ENCODE peak calls at places on chromosomes 1 and 21, in four cellular contexts. S is T-cell; D is upper lobe of right lung; W is activated naive CD4-positive, alpha-beta T cell. L is an unnamed sample.
A peak's percentile ranks its signal among the peaks of the same experiment; 100 is the strongest.

GRCh38 chr1:225691377-225691776 is 38.5 kb upstream of the ENAH start:
- DNase-seq in S (no peak), D (no peak), W (no peak), L (no peak)

GRCh38 chr1:17184161-17184665 is 20.7 kb upstream of the PADI1 start:
- DNase-seq in S (no peak), D (no peak), W (no peak), L (no peak)

GRCh38 chr1:53896673-53897229 is 2.8 kb downstream of the DIO1 start:
- DNase-seq in S (no peak), D (no peak), W (no peak), L (no peak)

GRCh38 chr1:20108724-20109123 is 10.6 kb downstream of the PLA2G2D start:
- DNase-seq in S (no peak), D (no peak), W (no peak), L (no peak)

GRCh38 chr1:910881-911721 is 12.6 kb upstream of the SAMD11 start:
- DNase-seq in S (no peak), D (peak; percentile 55), W (no peak), L (peak; percentile 51)

GRCh38 chr1:229456016-229456415 is 22.1 kb upstream of the ACTA1 start:
- DNase-seq in S (no peak), D (no peak), W (no peak), L (no peak)

GRCh38 chr1:75425001-75425400 is 185.9 kb downstream of the SLC44A5 start:
- DNase-seq in S (no peak), D (no peak), W (no peak), L (no peak)

GRCh38 chr1:96927125-96927524 is 205.5 kb downstream of the PTBP2 start:
- DNase-seq in S (no peak), D (no peak), W (no peak), L (no peak)

GRCh38 chr1:203690730-203691129 is 64.1 kb downstream of the ATP2B4 start:
- DNase-seq in S (no peak), D (no peak), W (no peak), L (no peak)

GRCh38 chr1:229199261-229199850 is 71.6 kb upstream of the RAB4A start:
- DNase-seq in S (no peak), D (no peak), W (no peak), L (no peak)

GRCh38 chr21:36640260-36641244 is 58.4 kb upstream of the SIM2 start:
- DNase-seq in S (no peak), D (no peak), W (no peak), L (peak; percentile 36)

GRCh38 chr1:44673675-44674112 is 587 bp downstream of the TMEM53 start:
- DNase-seq in S (no peak), D (no peak), W (no peak), L (no peak)

GRCh38 chr1:241779897-241780296 is 68.1 kb upstream of the EXO1 start:
- DNase-seq in S (no peak), D (no peak), W (no peak), L (no peak)

GRCh38 chr21:32713726-32714125 is 14.1 kb downstream of the SYNJ1 start:
- DNase-seq in S (no peak), D (no peak), W (no peak), L (no peak)

GRCh38 chr21:33587792-33588484 is 546 bp downstream of the DONSON start:
- DNase-seq in S (no peak), D (peak; percentile 71), W (no peak), L (peak; percentile 76)

GRCh38 chr1:8061210-8061609 is 35.1 kb upstream of the ERRFI1 start:
- DNase-seq in S (no peak), D (no peak), W (no peak), L (no peak)

GRCh38 chr21:45551316-45551715 is 9.1 kb upstream of the SLC19A1 start:
- DNase-seq in S (no peak), D (peak; percentile 46), W (peak; percentile 21), L (peak; percentile 75)

GRCh38 chr1:204612326-204612725 is 73.2 kb downstream of the LRRN2 start:
- DNase-seq in S (no peak), D (no peak), W (no peak), L (no peak)

GRCh38 chr1:32052887-32053286 is 19.9 kb upstream of the TMEM39B start:
- DNase-seq in S (no peak), D (no peak), W (no peak), L (no peak)